ENCODE peak calls at places on chromosomes 16 and 17, in seven cellular contexts. R is Panc1, X is K562, A is SK-N-SH, S is GM12878, N is H1, Z is HepG2. O is an unnamed sample.

GRCh38 chr17:39534768-39535405 is 72.8 kb downstream of the NEUROD2 start:
- DNase-seq in A (no peak), S (no peak), N (no peak), Z (no peak), R (no peak), X (no peak), O (no peak)

GRCh38 chr16:85046472-85046916 is 18.9 kb downstream of the KIAA0513 start:
- DNase-seq in N (no peak), X (no peak), Z (no peak), R (no peak), A (no peak), S (no peak), O (no peak)

GRCh38 chr17:48871551-48872351 is 20.8 kb upstream of the ATP5MC1 start:
- DNase-seq in X (peak; percentile 39), N (no peak), R (no peak), A (no peak), S (no peak), Z (peak; percentile 99), O (no peak)

GRCh38 chr17:7147772-7148171 is 31.4 kb downstream of the ASGR1 start:
- DNase-seq in N (no peak), Z (peak; percentile 52), X (no peak), R (no peak), A (no peak), S (no peak), O (no peak)

GRCh38 chr17:43900183-43900857 is 7.0 kb downstream of the MPP2 start:
- DNase-seq in S (no peak), X (peak; percentile 99), N (peak; percentile 95), Z (peak; percentile 63), A (peak; percentile 98), R (peak; percentile 18), O (peak; percentile 56)

GRCh38 chr16:73768786-73769203 is 527.8 kb upstream of the PSMD7 start:
- DNase-seq in X (no peak), S (no peak), A (no peak), R (no peak), N (no peak), Z (no peak), O (no peak)

GRCh38 chr16:35339337-35339736 is 1879.9 kb downstream of the TP53TG3F start:
- DNase-seq in S (no peak), A (no peak), Z (no peak), N (no peak), X (no peak), R (no peak), O (no peak)

GRCh38 chr17:46888727-46889126 is 34.2 kb upstream of the GOSR2 start:
- DNase-seq in R (no peak), S (no peak), X (no peak), Z (no peak), N (no peak), A (no peak), O (no peak)

GRCh38 chr17:66494023-66494803 is 191.8 kb downstream of the PRKCA start:
- DNase-seq in X (peak; percentile 75), Z (no peak), S (no peak), A (no peak), N (no peak), R (peak; percentile 38), O (peak; percentile 61)

GRCh38 chr16:81693047-81693446 is 86.0 kb upstream of the PLCG2 start:
- DNase-seq in N (no peak), Z (no peak), R (no peak), X (no peak), S (no peak), A (no peak), O (no peak)

GRCh38 chr16:81647527-81647926 is 131.6 kb upstream of the PLCG2 start:
- DNase-seq in Z (no peak), S (no peak), N (no peak), R (peak; percentile 36), A (no peak), X (no peak), O (peak; percentile 76)

GRCh38 chr16:70460737-70461261 is 6.4 kb downstream of the FCSK start:
- DNase-seq in S (no peak), N (no peak), R (no peak), Z (no peak), A (peak; percentile 65), X (no peak), O (no peak)

GRCh38 chr16:56298948-56299602 is 107.8 kb downstream of the GNAO1 start:
- DNase-seq in A (peak; percentile 66), Z (no peak), N (no peak), R (no peak), X (no peak), S (no peak), O (no peak)
- TF ChIP-seq SIN3A in A (no peak), Z (no peak), N (no peak), R (no peak), X (no peak), S (no peak), O (no peak)

GRCh38 chr16:1770328-1771071 is 843 bp downstream of the NME3 start:
- DNase-seq in X (no peak), N (peak; percentile 76), A (peak; percentile 76), S (no peak), R (no peak), Z (no peak), O (peak; percentile 62)
- TF ChIP-seq SIN3A in X (no peak), N (no peak), A (no peak), S (no peak), R (peak; percentile 55), Z (no peak), O (no peak)

GRCh38 chr17:74644419-74644818 is 20.9 kb upstream of the CD300E start:
- DNase-seq in Z (no peak), S (no peak), N (no peak), A (no peak), X (no peak), R (no peak), O (no peak)

GRCh38 chr17:74647871-74648672 is 24.5 kb upstream of the CD300E start:
- DNase-seq in N (no peak), Z (no peak), S (no peak), X (no peak), A (peak; percentile 67), R (no peak), O (no peak)

GRCh38 chr17:74645010-74645409 is 21.5 kb upstream of the CD300E start:
- DNase-seq in N (no peak), A (no peak), S (no peak), R (no peak), X (no peak), Z (no peak), O (no peak)

GRCh38 chr17:74643826-74644225 is 20.3 kb upstream of the CD300E start:
- DNase-seq in Z (no peak), X (no peak), S (no peak), R (no peak), N (no peak), A (no peak), O (no peak)

DNA sequence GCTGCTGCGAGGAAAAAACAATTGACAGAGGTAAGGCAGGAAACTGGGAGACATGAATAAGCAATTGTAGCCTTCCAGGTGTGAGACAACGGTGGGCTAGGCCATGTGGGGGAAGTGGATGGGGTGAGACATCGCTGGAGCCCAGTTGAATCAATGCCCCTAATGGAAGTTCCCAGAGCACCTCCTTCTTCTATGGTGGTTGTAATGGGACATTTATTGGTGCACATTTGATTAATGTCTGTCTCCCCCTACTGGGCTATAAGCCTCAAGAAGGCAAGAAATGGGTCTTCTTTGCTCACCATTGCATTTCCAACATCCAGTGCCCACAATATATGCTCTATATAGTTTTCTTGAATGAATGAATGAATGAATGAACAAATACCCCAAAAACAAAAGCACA is 22.7 kb upstream of the CD300E start:
- DNase-seq in X (peak; percentile 16), A (peak; percentile 39), S (no peak), N (no peak), R (peak; percentile 12), Z (peak; percentile 13), O (peak; percentile 54)
- TF ChIP-seq SIN3A in X (no peak), A (no peak), S (no peak), N (no peak), R (no peak), Z (no peak), O (no peak)

GRCh38 chr16:18932243-18932997 is 6.2 kb upstream of the SMG1 start:
- DNase-seq in N (no peak), R (no peak), A (no peak), X (no peak), S (no peak), Z (peak; percentile 46), O (no peak)
- TF ChIP-seq SIN3A in N (no peak), R (no peak), A (no peak), X (no peak), S (no peak), Z (no peak), O (no peak)

GRCh38 chr17:50362661-50363060 is 10.3 kb downstream of the MRPL27 start:
- DNase-seq in S (no peak), X (no peak), N (no peak), A (no peak), R (no peak), Z (no peak), O (no peak)
- TF ChIP-seq SIN3A in S (no peak), X (no peak), N (no peak), A (no peak), R (no peak), Z (no peak), O (no peak)

GRCh38 chr16:2966043-2966802 is 2.1 kb downstream of the KREMEN2 start:
- DNase-seq in N (no peak), S (no peak), A (no peak), X (no peak), R (no peak), Z (no peak), O (no peak)

GRCh38 chr16:2963611-2964415 is at the start of gene KREMEN2:
- DNase-seq in A (peak; percentile 90), S (no peak), R (no peak), X (peak; percentile 91), Z (peak; percentile 56), N (peak; percentile 87), O (peak; percentile 74)

GRCh38 chr16:2963074-2963610 is 933 bp upstream of the KREMEN2 start:
- DNase-seq in N (no peak), X (peak; percentile 70), R (no peak), A (no peak), S (no peak), Z (no peak), O (no peak)

GRCh38 chr16:2962334-2963073 is 1.6 kb upstream of the KREMEN2 start:
- DNase-seq in Z (no peak), X (no peak), N (peak; percentile 76), A (no peak), S (no peak), R (no peak), O (no peak)

DNA sequence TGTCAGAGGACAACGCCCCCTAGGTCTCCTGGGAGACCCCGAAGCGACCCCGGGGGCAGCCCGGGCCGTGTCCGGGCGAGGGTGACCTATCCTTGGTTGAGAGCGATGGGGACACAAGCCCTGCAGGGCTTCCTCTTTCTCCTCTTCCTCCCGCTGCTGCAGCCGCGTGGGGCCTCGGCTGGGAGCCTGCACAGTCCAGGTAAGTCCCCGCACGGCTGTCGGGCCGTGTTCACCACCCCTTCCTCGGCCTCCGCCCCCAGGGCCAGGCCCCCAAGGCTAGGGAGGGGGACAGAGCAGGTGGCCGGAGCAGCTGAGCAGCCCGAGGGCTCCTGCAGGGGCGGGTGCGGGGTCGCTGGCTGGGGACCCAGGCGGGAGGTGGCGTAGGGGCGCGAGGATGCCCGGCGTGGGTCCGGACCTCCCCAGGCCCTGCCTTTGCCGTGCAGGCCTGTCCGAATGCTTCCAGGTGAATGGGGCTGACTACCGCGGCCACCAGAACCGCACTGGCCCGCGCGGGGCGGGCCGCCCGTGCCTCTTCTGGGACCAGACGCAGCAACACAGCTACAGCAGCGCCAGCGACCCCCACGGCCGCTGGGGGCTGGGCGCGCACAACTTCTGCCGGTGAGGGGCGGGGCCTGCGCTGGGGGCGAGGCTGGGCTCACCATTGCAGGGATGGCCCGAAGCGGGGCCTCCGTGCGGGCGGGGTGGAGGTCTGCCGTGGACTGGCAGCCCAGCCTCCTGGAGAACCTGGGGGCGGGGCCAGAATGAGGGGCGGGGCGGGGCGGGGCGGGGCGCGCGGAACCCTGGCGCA is 545 bp downstream of the KREMEN2 start:
- DNase-seq in A (peak; percentile 95), Z (peak; percentile 74), N (peak; percentile 95), R (no peak), X (peak; percentile 96), S (no peak), O (peak; percentile 76)
- TF ChIP-seq SIN3A in A (no peak), Z (no peak), N (peak; percentile 32), R (peak; percentile 29), X (no peak), S (no peak), O (no peak)

O was measured in HCT116.